ENCODE peak calls at places on chromosome 9, in ten cellular contexts. One of them, this sample, is unnamed.

GRCh38 chr9:19120846-19121245 is 6.4 kb downstream of the PLIN2 start:
- DNase-seq in B cell: no peak
- DNase-seq in AG10803: no peak
- DNase-seq in H1: no peak
- DNase-seq in endodermal cell: no peak
- DNase-seq in sigmoid colon: no peak
- DNase-seq in astrocyte of the spinal cord: no peak
- DNase-seq in GM23338: no peak
- DNase-seq in OCI-LY7: no peak
- DNase-seq in tibial artery: no peak
- DNase-seq in this sample: no peak

GRCh38 chr9:87725900-87726709 is at the start of gene CTSL:
- DNase-seq in B cell: no peak
- DNase-seq in AG10803: peak
- DNase-seq in H1: peak
- DNase-seq in endodermal cell: peak
- DNase-seq in sigmoid colon: peak
- DNase-seq in astrocyte of the spinal cord: peak
- DNase-seq in GM23338: peak
- DNase-seq in OCI-LY7: no peak
- DNase-seq in tibial artery: peak
- DNase-seq in this sample: peak

GRCh38 chr9:77402286-77402685 is 225.0 kb downstream of the VPS13A start:
- DNase-seq in B cell: no peak
- DNase-seq in AG10803: no peak
- DNase-seq in H1: no peak
- DNase-seq in endodermal cell: no peak
- DNase-seq in sigmoid colon: no peak
- DNase-seq in astrocyte of the spinal cord: peak
- DNase-seq in GM23338: no peak
- DNase-seq in OCI-LY7: no peak
- DNase-seq in tibial artery: no peak
- DNase-seq in this sample: no peak

GRCh38 chr9:105063665-105064247 is 135.8 kb upstream of the ABCA1 start:
- DNase-seq in B cell: no peak
- DNase-seq in AG10803: peak
- DNase-seq in H1: no peak
- DNase-seq in endodermal cell: no peak
- DNase-seq in sigmoid colon: peak
- DNase-seq in astrocyte of the spinal cord: peak
- DNase-seq in GM23338: no peak
- DNase-seq in OCI-LY7: no peak
- DNase-seq in tibial artery: no peak
- DNase-seq in this sample: no peak

GRCh38 chr9:86795861-86796497 is 151.3 kb downstream of the GAS1 start:
- DNase-seq in B cell: no peak
- DNase-seq in AG10803: peak
- DNase-seq in H1: no peak
- DNase-seq in endodermal cell: peak
- DNase-seq in sigmoid colon: peak
- DNase-seq in astrocyte of the spinal cord: peak
- DNase-seq in GM23338: peak
- DNase-seq in OCI-LY7: no peak
- DNase-seq in tibial artery: peak
- DNase-seq in this sample: no peak

GRCh38 chr9:14661421-14662059 is 31.7 kb downstream of the ZDHHC21 start:
- DNase-seq in B cell: no peak
- DNase-seq in AG10803: peak
- DNase-seq in H1: no peak
- DNase-seq in endodermal cell: no peak
- DNase-seq in sigmoid colon: no peak
- DNase-seq in astrocyte of the spinal cord: peak
- DNase-seq in GM23338: peak
- DNase-seq in OCI-LY7: peak
- DNase-seq in tibial artery: no peak
- DNase-seq in this sample: peak

GRCh38 chr9:130327781-130328348 is 62.3 kb downstream of the HMCN2 start:
- DNase-seq in B cell: no peak
- DNase-seq in AG10803: peak
- DNase-seq in H1: no peak
- DNase-seq in endodermal cell: no peak
- DNase-seq in sigmoid colon: peak
- DNase-seq in astrocyte of the spinal cord: no peak
- DNase-seq in GM23338: no peak
- DNase-seq in OCI-LY7: no peak
- DNase-seq in tibial artery: peak
- DNase-seq in this sample: no peak

GRCh38 chr9:92864152-92864551 is 13.7 kb downstream of the ZNF484 start:
- DNase-seq in B cell: no peak
- DNase-seq in AG10803: no peak
- DNase-seq in H1: no peak
- DNase-seq in endodermal cell: no peak
- DNase-seq in sigmoid colon: no peak
- DNase-seq in astrocyte of the spinal cord: no peak
- DNase-seq in GM23338: no peak
- DNase-seq in OCI-LY7: no peak
- DNase-seq in tibial artery: no peak
- DNase-seq in this sample: no peak

GRCh38 chr9:31590091-31590490 is 794.4 kb upstream of the ACO1 start:
- DNase-seq in B cell: no peak
- DNase-seq in AG10803: no peak
- DNase-seq in H1: no peak
- DNase-seq in endodermal cell: no peak
- DNase-seq in sigmoid colon: no peak
- DNase-seq in astrocyte of the spinal cord: peak
- DNase-seq in GM23338: no peak
- DNase-seq in OCI-LY7: no peak
- DNase-seq in tibial artery: no peak
- DNase-seq in this sample: no peak

GRCh38 chr9:89579741-89580395 is 24.9 kb upstream of the GADD45G start:
- DNase-seq in B cell: no peak
- DNase-seq in AG10803: no peak
- DNase-seq in H1: no peak
- DNase-seq in endodermal cell: no peak
- DNase-seq in sigmoid colon: no peak
- DNase-seq in astrocyte of the spinal cord: no peak
- DNase-seq in GM23338: no peak
- DNase-seq in OCI-LY7: no peak
- DNase-seq in tibial artery: no peak
- DNase-seq in this sample: no peak

DNA sequence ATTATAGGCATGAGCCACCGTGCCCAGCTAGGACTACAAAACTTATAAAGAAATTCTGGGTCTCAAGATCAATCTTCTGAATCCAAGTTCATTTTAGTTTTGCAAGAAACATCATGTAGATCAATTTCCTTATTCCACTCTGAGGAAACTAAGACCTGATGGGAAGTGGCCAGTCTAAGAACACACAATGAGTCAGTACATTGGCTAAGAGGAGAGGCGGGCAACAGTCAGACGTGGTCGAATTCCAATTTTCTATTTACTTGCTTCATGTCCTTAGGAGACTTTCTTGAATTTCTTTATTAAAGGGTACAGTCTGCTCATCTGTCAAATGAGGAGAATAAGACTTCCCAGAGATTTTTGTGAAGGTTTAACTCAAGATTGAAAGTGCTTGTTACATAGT is 432.1 kb upstream of the BRINP1 start:
- DNase-seq in B cell: no peak
- DNase-seq in AG10803: peak
- DNase-seq in H1: no peak
- DNase-seq in endodermal cell: no peak
- DNase-seq in sigmoid colon: no peak
- DNase-seq in astrocyte of the spinal cord: no peak
- DNase-seq in GM23338: no peak
- DNase-seq in OCI-LY7: no peak
- DNase-seq in tibial artery: peak
- DNase-seq in this sample: no peak
- TF ChIP-seq CTCF in B cell: no peak
- TF ChIP-seq CTCF in AG10803: no peak
- TF ChIP-seq CTCF in H1: no peak
- TF ChIP-seq CTCF in endodermal cell: no peak
- TF ChIP-seq CTCF in sigmoid colon: no peak
- TF ChIP-seq CTCF in astrocyte of the spinal cord: no peak
- TF ChIP-seq CTCF in GM23338: no peak
- TF ChIP-seq CTCF in OCI-LY7: no peak
- TF ChIP-seq CTCF in tibial artery: no peak
- TF ChIP-seq CTCF in this sample: no peak

GRCh38 chr9:70110194-70111041 is 66.8 kb downstream of the MAMDC2 start:
- DNase-seq in B cell: no peak
- DNase-seq in AG10803: no peak
- DNase-seq in H1: no peak
- DNase-seq in endodermal cell: no peak
- DNase-seq in sigmoid colon: no peak
- DNase-seq in astrocyte of the spinal cord: peak
- DNase-seq in GM23338: no peak
- DNase-seq in OCI-LY7: no peak
- DNase-seq in tibial artery: no peak
- DNase-seq in this sample: no peak

GRCh38 chr9:70112981-70113380 is 69.3 kb downstream of the MAMDC2 start:
- DNase-seq in B cell: no peak
- DNase-seq in AG10803: no peak
- DNase-seq in H1: peak
- DNase-seq in endodermal cell: no peak
- DNase-seq in sigmoid colon: no peak
- DNase-seq in astrocyte of the spinal cord: no peak
- DNase-seq in GM23338: no peak
- DNase-seq in OCI-LY7: no peak
- DNase-seq in tibial artery: no peak
- DNase-seq in this sample: no peak

GRCh38 chr9:70113403-70114022 is 69.9 kb downstream of the MAMDC2 start:
- DNase-seq in B cell: no peak
- DNase-seq in AG10803: peak
- DNase-seq in H1: peak
- DNase-seq in endodermal cell: peak
- DNase-seq in sigmoid colon: peak
- DNase-seq in astrocyte of the spinal cord: peak
- DNase-seq in GM23338: peak
- DNase-seq in OCI-LY7: peak
- DNase-seq in tibial artery: peak
- DNase-seq in this sample: peak

GRCh38 chr9:70111641-70112236 is 68.1 kb downstream of the MAMDC2 start:
- DNase-seq in B cell: no peak
- DNase-seq in AG10803: no peak
- DNase-seq in H1: peak
- DNase-seq in endodermal cell: peak
- DNase-seq in sigmoid colon: no peak
- DNase-seq in astrocyte of the spinal cord: no peak
- DNase-seq in GM23338: no peak
- DNase-seq in OCI-LY7: no peak
- DNase-seq in tibial artery: no peak
- DNase-seq in this sample: no peak

GRCh38 chr9:70111042-70111602 is 67.5 kb downstream of the MAMDC2 start:
- DNase-seq in B cell: peak
- DNase-seq in AG10803: peak
- DNase-seq in H1: peak
- DNase-seq in endodermal cell: peak
- DNase-seq in sigmoid colon: peak
- DNase-seq in astrocyte of the spinal cord: peak
- DNase-seq in GM23338: peak
- DNase-seq in OCI-LY7: peak
- DNase-seq in tibial artery: peak
- DNase-seq in this sample: peak
- TF ChIP-seq CTCF in B cell: peak
- TF ChIP-seq CTCF in AG10803: peak
- TF ChIP-seq CTCF in H1: peak
- TF ChIP-seq CTCF in endodermal cell: peak
- TF ChIP-seq CTCF in sigmoid colon: peak
- TF ChIP-seq CTCF in astrocyte of the spinal cord: peak
- TF ChIP-seq CTCF in GM23338: peak
- TF ChIP-seq CTCF in OCI-LY7: peak
- TF ChIP-seq CTCF in tibial artery: peak
- TF ChIP-seq CTCF in this sample: peak

DNA sequence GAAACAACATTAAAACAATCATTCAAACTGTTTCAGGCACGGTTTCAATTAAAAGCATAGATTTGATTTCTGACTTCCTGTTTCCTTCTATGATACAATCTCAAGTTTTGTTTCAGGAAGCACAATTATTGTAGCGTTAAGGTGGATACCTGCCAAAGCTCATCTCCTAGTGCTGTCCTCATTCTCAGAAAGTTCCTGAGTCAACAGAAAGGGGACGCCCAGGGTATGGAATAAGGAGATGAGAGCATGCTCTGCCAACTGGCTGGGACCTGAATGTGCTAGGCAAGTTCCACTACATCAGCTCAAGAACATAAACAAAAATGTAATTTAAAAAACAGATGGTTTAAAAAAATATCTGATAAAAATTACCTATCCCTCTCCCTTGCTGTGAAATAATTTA is 2.1 kb upstream of the TRIM14 start:
- DNase-seq in B cell: no peak
- DNase-seq in AG10803: peak
- DNase-seq in H1: no peak
- DNase-seq in endodermal cell: no peak
- DNase-seq in sigmoid colon: no peak
- DNase-seq in astrocyte of the spinal cord: no peak
- DNase-seq in GM23338: no peak
- DNase-seq in OCI-LY7: peak
- DNase-seq in tibial artery: no peak
- DNase-seq in this sample: no peak
- TF ChIP-seq CTCF in B cell: no peak
- TF ChIP-seq CTCF in AG10803: no peak
- TF ChIP-seq CTCF in H1: no peak
- TF ChIP-seq CTCF in endodermal cell: no peak
- TF ChIP-seq CTCF in sigmoid colon: no peak
- TF ChIP-seq CTCF in astrocyte of the spinal cord: no peak
- TF ChIP-seq CTCF in GM23338: peak
- TF ChIP-seq CTCF in OCI-LY7: no peak
- TF ChIP-seq CTCF in tibial artery: no peak
- TF ChIP-seq CTCF in this sample: no peak

GRCh38 chr9:136943291-136944093 is 1.0 kb downstream of the FBXW5 start:
- DNase-seq in B cell: peak
- DNase-seq in AG10803: no peak
- DNase-seq in H1: peak
- DNase-seq in endodermal cell: no peak
- DNase-seq in sigmoid colon: peak
- DNase-seq in astrocyte of the spinal cord: peak
- DNase-seq in GM23338: peak
- DNase-seq in OCI-LY7: peak
- DNase-seq in tibial artery: no peak
- DNase-seq in this sample: peak

GRCh38 chr9:136942881-136943230 is 1.7 kb downstream of the FBXW5 start:
- DNase-seq in B cell: peak
- DNase-seq in AG10803: no peak
- DNase-seq in H1: no peak
- DNase-seq in endodermal cell: peak
- DNase-seq in sigmoid colon: no peak
- DNase-seq in astrocyte of the spinal cord: no peak
- DNase-seq in GM23338: no peak
- DNase-seq in OCI-LY7: no peak
- DNase-seq in tibial artery: no peak
- DNase-seq in this sample: no peak

GRCh38 chr9:136945333-136946227 is 537 bp downstream of the C8G start:
- DNase-seq in B cell: no peak
- DNase-seq in AG10803: no peak
- DNase-seq in H1: peak
- DNase-seq in endodermal cell: no peak
- DNase-seq in sigmoid colon: peak
- DNase-seq in astrocyte of the spinal cord: no peak
- DNase-seq in GM23338: no peak
- DNase-seq in OCI-LY7: no peak
- DNase-seq in tibial artery: no peak
- DNase-seq in this sample: no peak

GRCh38 chr9:136944519-136945332 is at the start of the genes C8G and FBXW5:
- DNase-seq in B cell: peak
- DNase-seq in AG10803: peak
- DNase-seq in H1: peak
- DNase-seq in endodermal cell: peak
- DNase-seq in sigmoid colon: peak
- DNase-seq in astrocyte of the spinal cord: peak
- DNase-seq in GM23338: peak
- DNase-seq in OCI-LY7: peak
- DNase-seq in tibial artery: peak
- DNase-seq in this sample: peak

GRCh38 chr9:136944094-136944518 is 432 bp downstream of the FBXW5 start:
- DNase-seq in B cell: peak
- DNase-seq in AG10803: peak
- DNase-seq in H1: peak
- DNase-seq in endodermal cell: peak
- DNase-seq in sigmoid colon: peak
- DNase-seq in astrocyte of the spinal cord: peak
- DNase-seq in GM23338: no peak
- DNase-seq in OCI-LY7: no peak
- DNase-seq in tibial artery: no peak
- DNase-seq in this sample: peak
- TF ChIP-seq CTCF in B cell: no peak
- TF ChIP-seq CTCF in AG10803: no peak
- TF ChIP-seq CTCF in H1: no peak
- TF ChIP-seq CTCF in endodermal cell: no peak
- TF ChIP-seq CTCF in sigmoid colon: no peak
- TF ChIP-seq CTCF in astrocyte of the spinal cord: peak
- TF ChIP-seq CTCF in GM23338: no peak
- TF ChIP-seq CTCF in OCI-LY7: peak
- TF ChIP-seq CTCF in tibial artery: no peak
- TF ChIP-seq CTCF in this sample: peak